ENCODE peak calls at places on chromosomes 6 and 20, in ten cellular contexts. U is stimulated activated CD4-positive, alpha-beta T cell treated with anti-CD3 and anti-CD28 coated beads, TNF-alpha, amount 100 ng/mL, for 24 hours; T is MV-4-11; R is prostate gland; Z is breast epithelium; W is activated CD4-positive, alpha-beta T cell treated with anti-CD3 and anti-CD28 coated beads, Interleukin-2, amount 50 U/mL, for 1 hour; M is GM04504; B is endothelial cell; C is kidney; Q is anterior cingulate cortex. K is an unnamed sample.

GRCh38 chr6:23045280-23045679 is 475.9 kb downstream of the HDGFL1 start:
- DNase-seq in C (no peak), Q (no peak), W (no peak), M (no peak), U (no peak), Z (no peak), B (no peak), R (no peak), T (no peak), K (no peak)

GRCh38 chr6:168292911-168293310 is 26.7 kb downstream of the DACT2 start:
- DNase-seq in T (no peak), C (no peak), Q (no peak), W (no peak), Z (no peak), U (no peak), R (no peak), B (no peak), M (no peak), K (no peak)

GRCh38 chr6:146090474-146090873 is 61.6 kb downstream of the GRM1 start:
- DNase-seq in Q (no peak), R (no peak), Z (no peak), B (no peak), M (no peak), U (no peak), W (no peak), T (peak), C (no peak), K (no peak)

GRCh38 chr6:112163295-112164257 is 76.2 kb downstream of the FAM229B start:
- DNase-seq in B (peak), Q (no peak), M (no peak), T (peak), U (peak), W (peak), Z (no peak), C (no peak), R (peak), K (peak)

GRCh38 chr6:67009818-67010217 is 1302.8 kb upstream of the EYS start:
- DNase-seq in Q (no peak), B (no peak), U (no peak), R (no peak), M (no peak), W (no peak), C (no peak), Z (no peak), T (no peak), K (no peak)

GRCh38 chr6:44537306-44538049 is 150.0 kb downstream of the CDC5L start:
- DNase-seq in Z (no peak), R (no peak), Q (no peak), U (no peak), B (no peak), M (no peak), T (no peak), W (no peak), C (no peak), K (no peak)

GRCh38 chr6:11368264-11368663 is 135.8 kb upstream of the NEDD9 start:
- DNase-seq in W (no peak), Q (no peak), M (no peak), Z (no peak), R (no peak), C (no peak), U (no peak), T (no peak), B (no peak), K (no peak)

GRCh38 chr20:21503345-21503744 is 10.5 kb downstream of the NKX2-2 start:
- DNase-seq in M (no peak), W (no peak), B (no peak), U (no peak), Q (no peak), Z (no peak), R (no peak), T (peak), C (no peak), K (no peak)

GRCh38 chr20:49713779-49714712 is at the start of gene B4GALT5:
- DNase-seq in U (peak), Q (peak), W (peak), Z (no peak), R (peak), C (peak), M (peak), B (peak), T (peak), K (peak)

GRCh38 chr6:1208876-1209275 is 103.0 kb upstream of the FOXQ1 start:
- DNase-seq in U (no peak), Z (no peak), B (no peak), R (no peak), C (no peak), T (no peak), W (no peak), Q (no peak), M (no peak), K (no peak)

GRCh38 chr20:38926934-38927616 is 858 bp downstream of the FAM83D start:
- DNase-seq in C (no peak), U (no peak), B (no peak), M (no peak), T (no peak), W (no peak), Z (no peak), Q (no peak), R (no peak), K (no peak)

GRCh38 chr6:34074064-34074739 is 71.7 kb downstream of the GRM4 start:
- DNase-seq in M (no peak), B (no peak), C (no peak), T (no peak), Z (no peak), U (no peak), W (no peak), R (no peak), Q (no peak), K (no peak)

GRCh38 chr20:20611165-20611564 is 101.3 kb downstream of the RALGAPA2 start:
- DNase-seq in W (no peak), B (no peak), U (no peak), Z (no peak), T (no peak), Q (no peak), R (no peak), M (no peak), C (no peak), K (no peak)

GRCh38 chr20:4195499-4195898 is 180.1 kb upstream of the RNF24 start:
- DNase-seq in T (no peak), B (peak), R (no peak), Q (peak), C (no peak), W (no peak), U (no peak), Z (no peak), M (no peak), K (no peak)

GRCh38 chr20:39880890-39881289 is 808.1 kb downstream of the MAFB start:
- DNase-seq in M (no peak), Q (no peak), U (no peak), W (no peak), B (no peak), C (no peak), R (no peak), Z (no peak), T (peak), K (no peak)

GRCh38 chr6:34593741-34594140 is 37.6 kb upstream of the SPDEF start:
- DNase-seq in Z (no peak), Q (no peak), T (no peak), B (no peak), M (no peak), R (peak), U (no peak), W (no peak), C (no peak), K (no peak)

GRCh38 chr6:170444811-170445211 is 108.3 kb downstream of the PSMB1 start:
- DNase-seq in W (no peak), R (no peak), C (no peak), B (no peak), M (no peak), Q (no peak), T (no peak), U (no peak), Z (no peak), K (no peak)

GRCh38 chr6:82612475-82612874 is 248.9 kb downstream of the TPBG start:
- DNase-seq in Z (no peak), T (no peak), U (no peak), Q (no peak), M (no peak), C (no peak), R (no peak), W (no peak), B (no peak), K (no peak)

GRCh38 chr6:146097586-146097985 is 68.7 kb downstream of the GRM1 start:
- DNase-seq in W (no peak), Z (no peak), C (no peak), B (no peak), M (no peak), U (no peak), R (no peak), T (no peak), Q (no peak), K (no peak)

GRCh38 chr20:47605673-47606413 is 104.2 kb downstream of the NCOA3 start:
- DNase-seq in U (no peak), B (no peak), M (no peak), Q (no peak), C (no peak), T (no peak), Z (no peak), W (no peak), R (no peak), K (no peak)

GRCh38 chr6:124868476-124868875 is 93.8 kb upstream of the RNF217 start:
- DNase-seq in Z (no peak), C (no peak), T (no peak), W (no peak), M (no peak), U (no peak), Q (no peak), B (no peak), R (no peak), K (no peak)

GRCh38 chr6:8995156-8995555 is 559.8 kb upstream of the SLC35B3 start:
- DNase-seq in C (no peak), T (no peak), B (no peak), M (no peak), Z (no peak), W (no peak), U (no peak), R (no peak), Q (no peak), K (no peak)

GRCh38 chr20:34941224-34941623 is 14.4 kb downstream of the GSS start:
- DNase-seq in T (peak), Z (no peak), B (no peak), M (no peak), C (no peak), U (no peak), R (no peak), Q (no peak), W (no peak), K (no peak)

GRCh38 chr6:111888928-111889696 is 15.9 kb upstream of the FYN start:
- DNase-seq in Z (no peak), C (peak), M (no peak), U (no peak), B (peak), R (no peak), T (no peak), Q (peak), W (no peak), K (no peak)

GRCh38 chr6:170111141-170111664 is 179.7 kb downstream of the DLL1 start:
- DNase-seq in Z (peak), W (no peak), Q (no peak), U (no peak), T (no peak), M (no peak), B (no peak), C (peak), R (no peak), K (no peak)

GRCh38 chr20:32917191-32917950 is 58.6 kb downstream of the EFCAB8 start:
- DNase-seq in B (no peak), C (no peak), Z (no peak), U (no peak), M (no peak), R (no peak), Q (no peak), W (no peak), T (no peak), K (no peak)

GRCh38 chr6:109454483-109455160 is 950 bp downstream of the MICAL1 start:
- DNase-seq in B (no peak), R (no peak), M (no peak), C (peak), T (peak), Z (no peak), U (peak), Q (no peak), W (peak), K (no peak)

GRCh38 chr20:9177278-9177677 is 108.4 kb downstream of the PLCB4 start:
- DNase-seq in C (no peak), R (no peak), B (no peak), W (no peak), U (no peak), Z (no peak), T (no peak), Q (no peak), M (no peak), K (no peak)

K was measured in activated CD4-positive, CD25-positive, alpha-beta regulatory T cell treated with anti-CD3 and anti-CD28 coated beads, Interleukin-2, amount 50 U/mL, for 16 hours.